ENCODE peak calls at places on chromosomes 11 and 22, in six cellular contexts. One of them, this sample, is unnamed.

GRCh38 chr11:117839936-117840813 is 15.6 kb upstream of the FXYD2 start:
- DNase-seq in A549: no peak
- DNase-seq in endothelial cell of umbilical vein: no peak
- DNase-seq in HepG2: no peak
- DNase-seq in K562: no peak
- DNase-seq in GM12878: no peak
- DNase-seq in this sample: no peak

GRCh38 chr11:83508804-83509203 is 222.6 kb upstream of the CCDC90B start:
- DNase-seq in A549: no peak
- DNase-seq in endothelial cell of umbilical vein: no peak
- DNase-seq in HepG2: peak
- DNase-seq in K562: no peak
- DNase-seq in GM12878: no peak
- DNase-seq in this sample: peak

GRCh38 chr11:77517226-77517625 is 43.3 kb upstream of the PAK1 start:
- DNase-seq in A549: no peak
- DNase-seq in endothelial cell of umbilical vein: peak
- DNase-seq in HepG2: no peak
- DNase-seq in K562: no peak
- DNase-seq in GM12878: no peak
- DNase-seq in this sample: peak

GRCh38 chr22:43945632-43946390 is 9.4 kb upstream of the SAMM50 start:
- DNase-seq in A549: peak
- DNase-seq in endothelial cell of umbilical vein: peak
- DNase-seq in HepG2: peak
- DNase-seq in K562: peak
- DNase-seq in GM12878: no peak
- DNase-seq in this sample: peak

GRCh38 chr11:34492806-34493414 is 20.7 kb downstream of the ELF5 start:
- DNase-seq in A549: peak
- DNase-seq in endothelial cell of umbilical vein: peak
- DNase-seq in HepG2: peak
- DNase-seq in K562: peak
- DNase-seq in GM12878: no peak
- DNase-seq in this sample: peak

GRCh38 chr11:125941606-125942275 is 4.1 kb upstream of the VSIG10L2 start:
- DNase-seq in A549: peak
- DNase-seq in endothelial cell of umbilical vein: peak
- DNase-seq in HepG2: peak
- DNase-seq in K562: peak
- DNase-seq in GM12878: no peak
- DNase-seq in this sample: peak

GRCh38 chr11:123977731-123978347 is at the start of gene OR10S1:
- DNase-seq in A549: no peak
- DNase-seq in endothelial cell of umbilical vein: no peak
- DNase-seq in HepG2: no peak
- DNase-seq in K562: no peak
- DNase-seq in GM12878: no peak
- DNase-seq in this sample: no peak

GRCh38 chr22:20569059-20570058 is 61.9 kb downstream of the MED15 start:
- DNase-seq in A549: peak
- DNase-seq in endothelial cell of umbilical vein: no peak
- DNase-seq in HepG2: no peak
- DNase-seq in K562: no peak
- DNase-seq in GM12878: peak
- DNase-seq in this sample: no peak

GRCh38 chr11:45651156-45651555 is 14.3 kb downstream of the CHST1 start:
- DNase-seq in A549: no peak
- DNase-seq in endothelial cell of umbilical vein: no peak
- DNase-seq in HepG2: no peak
- DNase-seq in K562: no peak
- DNase-seq in GM12878: no peak
- DNase-seq in this sample: no peak

GRCh38 chr11:2304156-2305139 is 2.6 kb downstream of the TSPAN32 start:
- DNase-seq in A549: no peak
- DNase-seq in endothelial cell of umbilical vein: no peak
- DNase-seq in HepG2: no peak
- DNase-seq in K562: no peak
- DNase-seq in GM12878: no peak
- DNase-seq in this sample: no peak

GRCh38 chr22:26109686-26110315 is 59.5 kb upstream of the SEZ6L start:
- DNase-seq in A549: no peak
- DNase-seq in endothelial cell of umbilical vein: no peak
- DNase-seq in HepG2: no peak
- DNase-seq in K562: no peak
- DNase-seq in GM12878: no peak
- DNase-seq in this sample: no peak

GRCh38 chr11:1049431-1049891 is 12.9 kb upstream of the MUC6 start:
- DNase-seq in A549: no peak
- DNase-seq in endothelial cell of umbilical vein: no peak
- DNase-seq in HepG2: no peak
- DNase-seq in K562: no peak
- DNase-seq in GM12878: no peak
- DNase-seq in this sample: no peak

GRCh38 chr11:77187105-77187750 is 59.2 kb downstream of the MYO7A start:
- DNase-seq in A549: no peak
- DNase-seq in endothelial cell of umbilical vein: no peak
- DNase-seq in HepG2: no peak
- DNase-seq in K562: no peak
- DNase-seq in GM12878: no peak
- DNase-seq in this sample: no peak

GRCh38 chr22:45064313-45065268 is 54.8 kb upstream of the PHF21B start:
- DNase-seq in A549: no peak
- DNase-seq in endothelial cell of umbilical vein: no peak
- DNase-seq in HepG2: no peak
- DNase-seq in K562: peak
- DNase-seq in GM12878: peak
- DNase-seq in this sample: peak

GRCh38 chr11:3056296-3057068 is 741 bp downstream of the CARS1 start:
- DNase-seq in A549: no peak
- DNase-seq in endothelial cell of umbilical vein: peak
- DNase-seq in HepG2: no peak
- DNase-seq in K562: no peak
- DNase-seq in GM12878: no peak
- DNase-seq in this sample: peak

GRCh38 chr22:31561238-31561887 is 65.0 kb downstream of the SFI1 start:
- DNase-seq in A549: peak
- DNase-seq in endothelial cell of umbilical vein: peak
- DNase-seq in HepG2: peak
- DNase-seq in K562: peak
- DNase-seq in GM12878: no peak
- DNase-seq in this sample: peak

GRCh38 chr11:116502641-116503061 is 270.1 kb downstream of the BUD13 start:
- DNase-seq in A549: no peak
- DNase-seq in endothelial cell of umbilical vein: no peak
- DNase-seq in HepG2: no peak
- DNase-seq in K562: no peak
- DNase-seq in GM12878: no peak
- DNase-seq in this sample: no peak

GRCh38 chr11:71462726-71463125 is 9.7 kb downstream of the NADSYN1 start:
- DNase-seq in A549: no peak
- DNase-seq in endothelial cell of umbilical vein: no peak
- DNase-seq in HepG2: no peak
- DNase-seq in K562: no peak
- DNase-seq in GM12878: no peak
- DNase-seq in this sample: no peak

GRCh38 chr11:124987096-124987495 is 33.1 kb downstream of the CCDC15 start:
- DNase-seq in A549: no peak
- DNase-seq in endothelial cell of umbilical vein: no peak
- DNase-seq in HepG2: no peak
- DNase-seq in K562: no peak
- DNase-seq in GM12878: no peak
- DNase-seq in this sample: no peak

GRCh38 chr11:90930252-90930651 is 707.4 kb upstream of the CHORDC1 start:
- DNase-seq in A549: no peak
- DNase-seq in endothelial cell of umbilical vein: no peak
- DNase-seq in HepG2: no peak
- DNase-seq in K562: no peak
- DNase-seq in GM12878: no peak
- DNase-seq in this sample: no peak

GRCh38 chr22:30864441-30865420 is 103.8 kb downstream of the MORC2 start:
- DNase-seq in A549: no peak
- DNase-seq in endothelial cell of umbilical vein: no peak
- DNase-seq in HepG2: no peak
- DNase-seq in K562: peak
- DNase-seq in GM12878: no peak
- DNase-seq in this sample: no peak

GRCh38 chr11:80320765-80321164 is 879.9 kb upstream of the TENM4 start:
- DNase-seq in A549: no peak
- DNase-seq in endothelial cell of umbilical vein: no peak
- DNase-seq in HepG2: no peak
- DNase-seq in K562: no peak
- DNase-seq in GM12878: no peak
- DNase-seq in this sample: peak

GRCh38 chr11:123218451-123218850 is 23.4 kb upstream of the CLMP start:
- DNase-seq in A549: no peak
- DNase-seq in endothelial cell of umbilical vein: no peak
- DNase-seq in HepG2: no peak
- DNase-seq in K562: no peak
- DNase-seq in GM12878: no peak
- DNase-seq in this sample: no peak

GRCh38 chr11:65492637-65493366 is 6.0 kb upstream of the MALAT1 start:
- DNase-seq in A549: no peak
- DNase-seq in endothelial cell of umbilical vein: peak
- DNase-seq in HepG2: no peak
- DNase-seq in K562: peak
- DNase-seq in GM12878: peak
- DNase-seq in this sample: peak

DNA sequence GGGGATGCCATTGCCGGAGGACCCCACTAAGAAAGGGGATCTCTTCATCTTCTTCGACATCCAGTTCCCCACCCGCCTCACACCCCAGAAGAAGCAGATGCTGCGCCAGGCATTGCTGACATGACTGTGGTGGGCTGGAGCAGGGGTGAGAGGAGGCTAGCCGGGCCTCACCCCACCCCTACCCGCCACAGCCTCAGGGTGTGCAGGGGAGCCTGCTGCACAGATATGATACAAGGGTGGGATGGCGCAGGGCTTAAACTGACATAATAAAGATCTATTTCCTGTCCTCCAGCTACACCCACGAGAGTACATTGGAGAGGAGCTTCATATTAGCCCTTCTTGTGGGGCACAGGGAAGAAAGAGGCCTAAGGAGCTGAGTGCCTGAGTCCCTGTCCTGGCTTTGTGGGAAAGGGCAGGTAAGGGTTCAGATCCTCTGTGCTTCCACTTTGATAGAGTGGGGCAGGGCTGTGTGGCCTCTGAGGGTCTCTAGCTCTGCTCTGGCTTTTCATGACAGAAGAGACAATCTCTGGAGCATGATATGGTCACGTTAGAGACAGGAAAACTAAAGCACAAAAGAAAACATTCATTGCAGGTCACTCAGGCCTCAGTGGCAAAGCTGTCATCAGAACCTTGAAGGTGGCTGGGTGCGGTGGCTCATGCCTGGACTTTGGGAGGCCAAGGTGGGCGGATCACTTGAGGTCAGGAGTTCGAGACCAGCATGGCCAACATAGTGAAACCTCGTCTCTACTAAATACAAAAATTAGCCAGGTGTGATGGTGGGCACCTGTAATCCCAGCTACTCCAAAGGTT is 12.4 kb downstream of the UCP2 start:
- DNase-seq in A549: no peak
- DNase-seq in endothelial cell of umbilical vein: no peak
- DNase-seq in HepG2: no peak
- DNase-seq in K562: no peak
- DNase-seq in GM12878: no peak
- DNase-seq in this sample: peak
- TF ChIP-seq POLR2A in A549: no peak
- TF ChIP-seq POLR2A in endothelial cell of umbilical vein: no peak
- TF ChIP-seq POLR2A in HepG2: no peak
- TF ChIP-seq POLR2A in K562: no peak
- TF ChIP-seq POLR2A in GM12878: peak
- TF ChIP-seq POLR2A in this sample: no peak

GRCh38 chr22:22576989-22577427 is 17.9 kb upstream of the PRAME start:
- DNase-seq in A549: no peak
- DNase-seq in endothelial cell of umbilical vein: no peak
- DNase-seq in HepG2: no peak
- DNase-seq in K562: no peak
- DNase-seq in GM12878: no peak
- DNase-seq in this sample: no peak
- TF ChIP-seq MAX in A549: no peak
- TF ChIP-seq MAX in endothelial cell of umbilical vein: no peak
- TF ChIP-seq MAX in HepG2: no peak
- TF ChIP-seq MAX in K562: no peak
- TF ChIP-seq MAX in GM12878: no peak
- TF ChIP-seq MAX in this sample: no peak

DNA sequence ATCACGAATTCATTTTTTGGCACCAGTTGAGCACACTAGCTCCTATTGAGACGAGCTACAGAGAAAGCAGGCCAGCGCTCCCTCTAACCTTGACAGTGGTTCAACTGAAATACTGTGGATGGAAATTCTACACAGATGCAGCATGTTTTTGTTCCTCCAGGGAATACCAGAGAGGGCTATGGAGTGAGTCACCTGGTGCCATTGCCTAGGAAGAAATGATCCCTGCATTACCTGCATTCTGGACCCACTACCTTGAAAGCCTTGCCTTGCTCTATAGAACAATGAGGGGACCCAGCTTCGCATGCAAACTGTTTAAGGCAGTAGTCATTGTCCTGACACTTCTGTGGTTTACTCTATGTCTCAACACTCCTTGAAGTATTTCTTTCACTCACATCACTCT is 108.1 kb upstream of the ARHGAP42 start:
- DNase-seq in A549: no peak
- DNase-seq in endothelial cell of umbilical vein: no peak
- DNase-seq in HepG2: no peak
- DNase-seq in K562: no peak
- DNase-seq in GM12878: no peak
- DNase-seq in this sample: no peak
- TF ChIP-seq MYC in A549: no peak
- TF ChIP-seq MYC in endothelial cell of umbilical vein: no peak
- TF ChIP-seq MYC in HepG2: no peak
- TF ChIP-seq MYC in K562: no peak
- TF ChIP-seq MYC in GM12878: no peak
- TF ChIP-seq MYC in this sample: no peak

DNA sequence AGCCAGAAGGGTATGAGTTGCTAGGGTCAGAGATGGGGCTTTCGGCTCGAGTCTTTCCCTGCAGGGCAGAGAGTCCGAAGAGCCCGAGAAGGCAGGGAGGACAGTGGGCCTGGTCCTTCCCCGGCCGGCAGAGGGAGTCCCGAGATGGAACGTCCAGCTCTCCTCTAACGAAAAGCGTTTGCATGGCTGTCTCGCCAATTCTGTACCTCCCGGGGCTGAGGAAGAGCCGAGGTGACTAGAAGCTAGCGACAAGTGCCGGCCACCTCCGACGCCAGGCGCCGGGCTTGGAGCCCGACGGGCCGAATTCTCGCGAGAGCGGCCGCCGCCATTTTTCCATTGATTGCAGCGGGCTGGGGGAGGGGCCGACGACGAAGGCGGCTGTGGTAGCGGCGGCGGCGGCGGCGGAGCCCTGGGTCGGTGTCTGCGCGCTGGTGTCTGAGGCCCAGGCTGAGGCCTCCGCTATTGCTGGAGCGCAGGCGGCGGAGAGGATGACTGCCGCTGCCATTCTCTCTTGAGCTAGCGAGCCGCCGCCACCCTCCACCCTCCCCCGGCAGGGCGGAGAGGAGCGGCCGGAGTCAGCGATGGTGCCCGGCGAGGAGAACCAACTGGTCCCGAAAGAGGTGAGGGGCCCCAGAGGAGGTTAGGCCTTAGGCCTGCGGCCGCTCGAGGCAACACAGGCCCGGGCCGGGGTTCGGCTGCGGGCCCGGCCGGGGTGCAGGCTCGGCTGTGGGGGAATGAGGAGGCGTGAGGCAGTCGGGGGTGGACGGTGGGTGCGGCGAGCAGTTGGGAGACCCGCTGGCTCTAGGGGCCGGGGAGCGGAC is at the start of gene USP47:
- DNase-seq in A549: peak
- DNase-seq in endothelial cell of umbilical vein: peak
- DNase-seq in HepG2: peak
- DNase-seq in K562: peak
- DNase-seq in GM12878: no peak
- DNase-seq in this sample: peak
- TF ChIP-seq POLR2A in A549: peak
- TF ChIP-seq POLR2A in endothelial cell of umbilical vein: peak
- TF ChIP-seq POLR2A in HepG2: peak
- TF ChIP-seq POLR2A in K562: peak
- TF ChIP-seq POLR2A in GM12878: peak
- TF ChIP-seq POLR2A in this sample: peak